ENCODE peak calls at places on chromosomes 16 and 17, in four cellular contexts. X, I, U and A are unnamed samples.
A peak's percentile ranks its signal among the peaks of the same experiment; 100 is the strongest.

GRCh38 chr16:57537596-57538234 is 1.3 kb upstream of the CCDC102A start:
- DNase-seq in X (peak; percentile 54), I (no peak), U (no peak), A (no peak)

GRCh38 chr17:29379084-29379811 is 10.9 kb upstream of the TAOK1 start:
- DNase-seq in X (no peak), I (peak; percentile 36), U (no peak), A (no peak)

GRCh38 chr16:1807626-1808025 is 14.1 kb upstream of the IGFALS start:
- DNase-seq in X (no peak), I (no peak), U (no peak), A (no peak)

GRCh38 chr16:88560722-88561484 is 9.3 kb upstream of the ZC3H18 start:
- DNase-seq in X (no peak), I (peak; percentile 15), U (no peak), A (no peak)

GRCh38 chr17:7854851-7855642 is at the start of gene TMEM88:
- DNase-seq in X (no peak), I (no peak), U (peak; percentile 67), A (no peak)

GRCh38 chr17:68705331-68706166 is 104.4 kb upstream of the FAM20A start:
- DNase-seq in X (no peak), I (peak; percentile 98), U (no peak), A (no peak)

GRCh38 chr17:73645050-73645871 is 1.0 kb upstream of the SDK2 start:
- DNase-seq in X (no peak), I (peak; percentile 32), U (no peak), A (no peak)

GRCh38 chr17:74742153-74742515 is 5.1 kb downstream of the RAB37 start:
- DNase-seq in X (no peak), I (no peak), U (no peak), A (no peak)

GRCh38 chr16:85329059-85329812 is 217.0 kb upstream of the CIBAR2 start:
- DNase-seq in X (no peak), I (no peak), U (no peak), A (no peak)

GRCh38 chr17:80504671-80505413 is 28.4 kb upstream of the NPTX1 start:
- DNase-seq in X (no peak), I (peak; percentile 75), U (no peak), A (no peak)

GRCh38 chr16:83513006-83513755 is 294.6 kb upstream of the HSBP1 start:
- DNase-seq in X (no peak), I (peak; percentile 93), U (no peak), A (no peak)

GRCh38 chr17:77681820-77682219 is 276.7 kb upstream of the TNRC6C start:
- DNase-seq in X (peak; percentile 63), I (no peak), U (peak; percentile 93), A (peak; percentile 46)

GRCh38 chr16:57341062-57341440 is 17.5 kb upstream of the CCL22 start:
- DNase-seq in X (no peak), I (no peak), U (no peak), A (no peak)

GRCh38 chr16:351804-352520 is 561 bp downstream of the AXIN1 start:
- DNase-seq in X (no peak), I (no peak), U (no peak), A (no peak)

GRCh38 chr17:78367193-78367592 is 7.3 kb upstream of the SOCS3 start:
- DNase-seq in X (no peak), I (no peak), U (no peak), A (no peak)

GRCh38 chr16:27785307-27785678 is 235.3 kb downstream of the KATNIP start:
- DNase-seq in X (no peak), I (no peak), U (no peak), A (no peak)

GRCh38 chr16:500699-501098 is 26.8 kb upstream of the CAPN15 start:
- DNase-seq in X (no peak), I (no peak), U (no peak), A (no peak)

GRCh38 chr17:57459286-57459915 is 203.1 kb downstream of the MSI2 start:
- DNase-seq in X (no peak), I (no peak), U (no peak), A (no peak)

GRCh38 chr17:58270476-58271290 is 10.1 kb downstream of the MPO start:
- DNase-seq in X (no peak), I (no peak), U (no peak), A (no peak)

GRCh38 chr17:76714822-76715461 is 4.2 kb upstream of the MXRA7 start:
- DNase-seq in X (peak; percentile 82), I (peak; percentile 54), U (peak; percentile 80), A (no peak)

GRCh38 chr17:39867084-39867890 is 715 bp upstream of the ZPBP2 start:
- DNase-seq in X (no peak), I (no peak), U (no peak), A (no peak)

GRCh38 chr17:55420776-55421178 is 858 bp downstream of the MMD start:
- DNase-seq in X (peak; percentile 73), I (no peak), U (peak; percentile 86), A (peak; percentile 84)

GRCh38 chr16:3454093-3454492 is 10.6 kb downstream of the NAA60 start:
- DNase-seq in X (no peak), I (no peak), U (no peak), A (no peak)

DNA sequence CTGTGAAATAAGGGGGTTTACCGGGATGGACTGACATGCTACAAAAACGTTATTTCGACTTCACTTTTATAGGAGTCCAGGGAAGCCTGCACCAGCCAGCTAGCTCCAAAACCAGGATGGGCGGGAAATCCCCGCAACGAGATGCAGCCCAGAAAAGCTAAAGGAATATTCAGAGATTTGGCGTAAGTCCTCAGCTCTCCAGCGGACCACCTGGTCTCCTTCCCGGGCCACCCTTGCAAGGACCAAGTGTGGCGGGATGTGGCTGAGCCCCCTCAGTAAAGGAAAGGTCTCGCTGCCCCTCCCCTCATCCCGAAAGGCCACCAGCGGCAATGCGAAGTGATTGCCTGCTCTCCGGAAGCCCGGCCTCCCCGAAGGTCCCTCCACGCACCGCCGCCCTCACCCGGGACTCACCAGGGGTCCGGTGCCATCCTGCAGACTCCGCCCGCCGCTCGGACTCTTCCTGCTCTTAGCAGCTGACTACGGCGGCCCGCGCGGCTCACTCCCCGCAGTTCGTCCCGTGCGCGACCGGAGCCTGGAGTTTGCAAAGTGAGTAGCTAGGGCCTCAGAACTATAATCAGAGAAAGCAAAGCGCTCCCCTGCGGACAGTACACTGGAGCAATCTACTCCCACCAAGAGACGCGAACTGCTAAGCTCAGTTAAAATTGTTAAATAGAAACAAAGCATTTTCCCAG is at the start of gene STX8:
- DNase-seq in X (peak; percentile 94), I (peak; percentile 88), U (peak; percentile 94), A (peak; percentile 97)
- TF ChIP-seq CTCF in X (peak; percentile 12), I (no peak), U (no peak), A (no peak)

GRCh38 chr16:5971106-5971505 is 873.5 kb upstream of the EEF2KMT start:
- DNase-seq in X (no peak), I (no peak), U (no peak), A (no peak)
- TF ChIP-seq CTCF in X (no peak), I (no peak), U (no peak), A (no peak)

GRCh38 chr16:68626557-68626956 is 18.6 kb upstream of the CDH3 start:
- DNase-seq in X (no peak), I (no peak), U (no peak), A (no peak)

DNA sequence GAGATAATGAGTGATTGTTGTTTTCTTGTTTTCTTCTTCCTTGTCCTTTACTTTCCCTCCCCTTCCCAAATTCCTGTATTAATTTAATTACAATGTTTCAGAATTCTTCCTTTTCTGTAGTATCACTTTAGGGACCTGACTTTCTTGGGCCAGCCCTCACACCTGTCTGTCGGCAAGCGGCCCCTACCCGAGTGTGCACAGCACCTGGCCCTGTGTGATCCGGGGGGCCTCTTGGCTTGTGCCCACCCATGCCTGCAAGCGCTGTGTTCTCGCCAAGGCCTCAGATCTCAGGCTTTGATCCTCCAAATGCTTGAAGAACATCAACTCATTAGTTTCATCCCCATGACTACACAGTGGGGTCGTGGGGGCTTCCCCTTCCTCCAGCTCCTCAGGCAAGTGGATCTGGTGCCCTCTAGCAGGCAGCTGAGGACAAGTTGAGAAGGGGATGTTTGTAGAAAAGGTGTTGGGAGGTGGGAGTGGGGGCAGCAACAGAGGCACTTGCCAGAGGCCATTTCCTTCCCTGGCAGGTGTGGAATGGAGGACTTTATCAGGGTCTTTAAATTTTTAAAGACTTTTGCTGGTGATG is 15.7 kb upstream of the CDH3 start:
- DNase-seq in X (no peak), I (no peak), U (no peak), A (no peak)
- TF ChIP-seq CTCF in X (no peak), I (no peak), U (no peak), A (no peak)

DNA sequence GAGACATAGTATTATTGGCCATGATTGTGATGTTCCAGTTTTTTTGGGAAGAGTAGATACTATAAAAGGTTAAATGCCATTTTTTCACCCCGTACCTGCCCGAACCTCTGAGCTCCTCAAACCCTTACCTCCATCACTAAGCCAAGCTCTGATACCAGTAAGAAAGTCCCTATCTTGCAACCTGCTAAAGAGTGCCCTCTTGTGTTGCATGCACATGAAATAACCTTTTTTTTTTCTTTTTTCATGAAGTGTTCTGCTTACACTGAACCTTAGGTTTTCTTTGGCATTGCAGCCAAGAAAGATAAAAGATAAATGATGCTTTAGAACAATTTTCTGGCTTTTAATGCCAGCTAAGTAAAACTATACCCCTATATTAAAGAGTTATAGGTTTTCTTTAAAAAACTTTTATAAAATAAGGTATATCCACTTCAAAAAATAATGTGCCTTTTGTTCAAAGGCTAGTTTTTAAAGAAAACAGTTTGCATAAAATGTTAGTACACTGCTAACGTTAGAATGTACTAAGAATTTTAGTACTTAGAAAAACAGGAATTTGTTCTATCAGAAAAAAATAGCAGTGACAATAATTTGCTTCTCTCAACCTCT is 295.3 kb upstream of the PMFBP1 start:
- DNase-seq in X (no peak), I (peak; percentile 61), U (no peak), A (no peak)
- TF ChIP-seq CTCF in X (peak; percentile 55), I (peak; percentile 89), U (peak; percentile 16), A (peak; percentile 95)